ENCODE peak calls at places on chromosomes 1 and 21, in four cellular contexts. One of them, this sample, is unnamed.

GRCh38 chr1:239387304-239388231 is 1.2 kb downstream of the CHRM3 start:
- DNase-seq in left lung: no peak
- DNase-seq in GM12865: no peak
- DNase-seq in omental fat pad: no peak
- DNase-seq in this sample: peak

GRCh38 chr1:177983824-177984528 is 14.1 kb upstream of the SEC16B start:
- DNase-seq in left lung: peak
- DNase-seq in GM12865: no peak
- DNase-seq in omental fat pad: no peak
- DNase-seq in this sample: peak

GRCh38 chr1:46717654-46718053 is 1.3 kb downstream of the EFCAB14 start:
- DNase-seq in left lung: no peak
- DNase-seq in GM12865: no peak
- DNase-seq in omental fat pad: no peak
- DNase-seq in this sample: no peak

GRCh38 chr1:2351723-2352122 is 39.6 kb downstream of the MORN1 start:
- DNase-seq in left lung: no peak
- DNase-seq in GM12865: no peak
- DNase-seq in omental fat pad: no peak
- DNase-seq in this sample: no peak

GRCh38 chr1:173127369-173128307 is 76.9 kb upstream of the TNFSF18 start:
- DNase-seq in left lung: no peak
- DNase-seq in GM12865: no peak
- DNase-seq in omental fat pad: no peak
- DNase-seq in this sample: no peak

GRCh38 chr21:44947111-44947929 is 7.5 kb downstream of the SLX9 start:
- DNase-seq in left lung: no peak
- DNase-seq in GM12865: no peak
- DNase-seq in omental fat pad: no peak
- DNase-seq in this sample: no peak

GRCh38 chr1:39387452-39387851 is 104.0 kb upstream of the BMP8A start:
- DNase-seq in left lung: no peak
- DNase-seq in GM12865: no peak
- DNase-seq in omental fat pad: no peak
- DNase-seq in this sample: peak

GRCh38 chr1:150089846-150090520 is 22.4 kb downstream of the VPS45 start:
- DNase-seq in left lung: no peak
- DNase-seq in GM12865: peak
- DNase-seq in omental fat pad: no peak
- DNase-seq in this sample: no peak

GRCh38 chr1:3330771-3331245 is 123.7 kb upstream of the ARHGEF16 start:
- DNase-seq in left lung: no peak
- DNase-seq in GM12865: no peak
- DNase-seq in omental fat pad: no peak
- DNase-seq in this sample: no peak

GRCh38 chr1:185565314-185565713 is 168.9 kb upstream of the HMCN1 start:
- DNase-seq in left lung: no peak
- DNase-seq in GM12865: no peak
- DNase-seq in omental fat pad: no peak
- DNase-seq in this sample: no peak

GRCh38 chr1:244077473-244078220 is 26.6 kb downstream of the ZBTB18 start:
- DNase-seq in left lung: no peak
- DNase-seq in GM12865: no peak
- DNase-seq in omental fat pad: no peak
- DNase-seq in this sample: no peak

GRCh38 chr21:14383596-14384210 is 757 bp upstream of the HSPA13 start:
- DNase-seq in left lung: no peak
- DNase-seq in GM12865: peak
- DNase-seq in omental fat pad: no peak
- DNase-seq in this sample: no peak

GRCh38 chr1:24149854-24150227 is 6.9 kb upstream of the IL22RA1 start:
- DNase-seq in left lung: peak
- DNase-seq in GM12865: no peak
- DNase-seq in omental fat pad: peak
- DNase-seq in this sample: peak

GRCh38 chr1:153506831-153507413 is 28.9 kb downstream of the S100A6 start:
- DNase-seq in left lung: peak
- DNase-seq in GM12865: no peak
- DNase-seq in omental fat pad: peak
- DNase-seq in this sample: peak

GRCh38 chr1:33895396-33895795 is 31.5 kb downstream of the HMGB4 start:
- DNase-seq in left lung: no peak
- DNase-seq in GM12865: no peak
- DNase-seq in omental fat pad: no peak
- DNase-seq in this sample: no peak

GRCh38 chr1:16999863-17000262 is 11.9 kb downstream of the ATP13A2 start:
- DNase-seq in left lung: no peak
- DNase-seq in GM12865: no peak
- DNase-seq in omental fat pad: no peak
- DNase-seq in this sample: no peak

GRCh38 chr1:202861420-202862121 is 27.4 kb downstream of the RABIF start:
- DNase-seq in left lung: peak
- DNase-seq in GM12865: peak
- DNase-seq in omental fat pad: peak
- DNase-seq in this sample: peak

GRCh38 chr1:110787328-110788071 is 85.4 kb upstream of the CD53 start:
- DNase-seq in left lung: no peak
- DNase-seq in GM12865: peak
- DNase-seq in omental fat pad: no peak
- DNase-seq in this sample: no peak

GRCh38 chr1:3596663-3597598 is 14.4 kb downstream of the MEGF6 start:
- DNase-seq in left lung: no peak
- DNase-seq in GM12865: no peak
- DNase-seq in omental fat pad: no peak
- DNase-seq in this sample: no peak

GRCh38 chr1:72777918-72778317 is 495.6 kb upstream of the NEGR1 start:
- DNase-seq in left lung: no peak
- DNase-seq in GM12865: no peak
- DNase-seq in omental fat pad: no peak
- DNase-seq in this sample: no peak

GRCh38 chr1:9449976-9450696 is 89.1 kb upstream of the SLC25A33 start:
- DNase-seq in left lung: no peak
- DNase-seq in GM12865: no peak
- DNase-seq in omental fat pad: no peak
- DNase-seq in this sample: no peak

GRCh38 chr1:36157973-36158826 is 2.2 kb downstream of the MAP7D1 start:
- DNase-seq in left lung: no peak
- DNase-seq in GM12865: no peak
- DNase-seq in omental fat pad: no peak
- DNase-seq in this sample: no peak

GRCh38 chr1:11797525-11798216 is 8.1 kb downstream of the MTHFR start:
- DNase-seq in left lung: no peak
- DNase-seq in GM12865: no peak
- DNase-seq in omental fat pad: no peak
- DNase-seq in this sample: no peak

GRCh38 chr21:38234395-38235142 is 22.2 kb upstream of the KCNJ15 start:
- DNase-seq in left lung: no peak
- DNase-seq in GM12865: no peak
- DNase-seq in omental fat pad: no peak
- DNase-seq in this sample: no peak

GRCh38 chr1:27597511-27598216 is 6.3 kb downstream of the AHDC1 start:
- DNase-seq in left lung: no peak
- DNase-seq in GM12865: no peak
- DNase-seq in omental fat pad: no peak
- DNase-seq in this sample: no peak

GRCh38 chr21:31961027-31961426 is 88.2 kb downstream of the HUNK start:
- DNase-seq in left lung: no peak
- DNase-seq in GM12865: no peak
- DNase-seq in omental fat pad: no peak
- DNase-seq in this sample: no peak

GRCh38 chr1:168148916-168149315 is 12.2 kb upstream of the GPR161 start:
- DNase-seq in left lung: no peak
- DNase-seq in GM12865: peak
- DNase-seq in omental fat pad: no peak
- DNase-seq in this sample: no peak

This sample was measured in myocyte.